ENCODE peak calls at places on chromosome 9, in five cellular contexts. D is effector memory CD8-positive, alpha-beta T cell; C is stimulated activated CD4-positive, alpha-beta T cell treated with anti-CD3 and anti-CD28 coated beads, TNF-alpha, amount 100 ng/mL, for 24 hours; K is left ventricle myocardium inferior; E is cardiac fibroblast. S is an unnamed sample.

GRCh38 chr9:26870292-26870691 is 22.3 kb downstream of the CAAP1 start:
- DNase-seq in C (no peak), K (no peak), D (no peak), E (peak), S (peak)

GRCh38 chr9:134492281-134492691 is 149.3 kb upstream of the COL5A1 start:
- DNase-seq in E (peak), K (peak), C (no peak), D (no peak), S (no peak)

GRCh38 chr9:93827545-93828330 is 127.4 kb downstream of the BARX1 start:
- DNase-seq in D (peak), C (no peak), K (no peak), E (peak), S (peak)

GRCh38 chr9:135010921-135011320 is 76.5 kb upstream of the OLFM1 start:
- DNase-seq in K (no peak), C (no peak), D (no peak), E (no peak), S (no peak)

GRCh38 chr9:68804911-68805889 is 100.2 kb downstream of the PIP5K1B start:
- DNase-seq in D (no peak), C (no peak), E (no peak), K (peak), S (no peak)

GRCh38 chr9:99389087-99390033 is 167.3 kb downstream of the SEC61B start:
- DNase-seq in K (no peak), C (no peak), D (no peak), E (peak), S (peak)

GRCh38 chr9:136242908-136243525 is 2.6 kb downstream of the QSOX2 start:
- DNase-seq in D (no peak), C (no peak), K (no peak), E (peak), S (no peak)

GRCh38 chr9:98251554-98251953 is 3.9 kb downstream of the TBC1D2 start:
- DNase-seq in D (no peak), E (peak), K (no peak), C (no peak), S (peak)

GRCh38 chr9:131609116-131609830 is 64.0 kb downstream of the PRRT1B start:
- DNase-seq in E (peak), C (no peak), K (peak), D (no peak), S (peak)

S was measured in ELR.